ENCODE peak calls at places on chromosomes 12 and 14, in seven cellular contexts. D, B, I, U, W, E and F are unnamed samples.

GRCh38 chr14:105013150-105013787 is 7.6 kb downstream of the CDCA4 start:
- DNase-seq in E (no peak), W (no peak), B (no peak), I (no peak), D (peak; percentile 85), U (no peak), F (no peak)

GRCh38 chr14:70995671-70996070 is 88.4 kb downstream of the PCNX1 start:
- DNase-seq in W (peak; percentile 22), I (no peak), D (no peak), B (no peak), U (no peak), E (peak; percentile 25), F (no peak)

GRCh38 chr12:57031789-57032188 is 15.5 kb upstream of the TAC3 start:
- DNase-seq in E (no peak), B (no peak), I (no peak), U (no peak), W (no peak), D (no peak), F (no peak)

GRCh38 chr14:87712386-87713113 is 280.4 kb downstream of the GALC start:
- DNase-seq in W (no peak), U (no peak), E (no peak), D (no peak), B (no peak), I (no peak), F (no peak)

GRCh38 chr14:74346341-74346740 is 1.9 kb upstream of the VRTN start:
- DNase-seq in U (no peak), E (no peak), I (no peak), B (no peak), W (no peak), D (no peak), F (no peak)

GRCh38 chr14:103890836-103891666 is 37.2 kb upstream of the TDRD9 start:
- DNase-seq in U (no peak), W (peak; percentile 34), D (peak; percentile 42), I (no peak), E (no peak), B (peak; percentile 76), F (no peak)

GRCh38 chr12:67981236-67982164 is 7.7 kb upstream of the IFNG-AS1 start:
- DNase-seq in U (peak; percentile 81), B (no peak), I (no peak), W (no peak), E (no peak), D (no peak), F (no peak)

GRCh38 chr14:99275222-99275584 is 3.2 kb upstream of the BCL11B start:
- DNase-seq in B (no peak), I (no peak), W (no peak), E (no peak), D (no peak), U (no peak), F (no peak)

GRCh38 chr14:104227806-104228205 is 89.4 kb downstream of the KIF26A start:
- DNase-seq in D (no peak), I (no peak), W (no peak), B (no peak), E (no peak), U (no peak), F (no peak)

GRCh38 chr14:63248211-63248610 is 44.0 kb downstream of the RHOJ start:
- DNase-seq in E (no peak), B (no peak), D (no peak), W (no peak), I (no peak), U (no peak), F (no peak)

GRCh38 chr14:54564799-54565235 is 2.1 kb upstream of the SAMD4A start:
- DNase-seq in I (no peak), D (no peak), E (peak; percentile 26), W (peak; percentile 13), U (no peak), B (peak; percentile 27), F (no peak)

GRCh38 chr12:115297445-115297844 is 613.5 kb upstream of the TBX3 start:
- DNase-seq in D (no peak), I (no peak), W (no peak), U (no peak), B (no peak), E (no peak), F (no peak)

GRCh38 chr12:41013921-41014642 is 174.0 kb upstream of the PDZRN4 start:
- DNase-seq in E (no peak), D (no peak), B (no peak), U (no peak), I (no peak), W (no peak), F (no peak)

GRCh38 chr12:47700263-47700662 is 5.6 kb downstream of the RPAP3 start:
- DNase-seq in W (no peak), D (no peak), E (no peak), U (no peak), B (no peak), I (no peak), F (no peak)

GRCh38 chr12:124884587-124885438 is 21.1 kb upstream of the SCARB1 start:
- DNase-seq in W (peak; percentile 84), E (peak; percentile 83), I (no peak), U (no peak), D (no peak), B (no peak), F (no peak)

GRCh38 chr14:37585971-37586759 is 8.9 kb downstream of the FOXA1 start:
- DNase-seq in W (no peak), E (no peak), D (no peak), I (no peak), U (no peak), B (no peak), F (no peak)

GRCh38 chr14:93042968-93043940 is 72.5 kb downstream of the ITPK1 start:
- DNase-seq in E (no peak), W (peak; percentile 90), D (peak; percentile 81), I (no peak), U (peak; percentile 89), B (no peak), F (no peak)

GRCh38 chr12:77995436-77996167 is 164.9 kb downstream of the NAV3 start:
- DNase-seq in B (no peak), W (no peak), D (no peak), U (peak; percentile 60), I (no peak), E (no peak), F (peak; percentile 32)

GRCh38 chr12:32230607-32230982 is 123.9 kb downstream of the BICD1 start:
- DNase-seq in W (no peak), I (no peak), D (peak; percentile 10), E (no peak), U (no peak), B (no peak), F (no peak)

GRCh38 chr14:74583689-74584434 is 28.2 kb downstream of the LTBP2 start:
- DNase-seq in D (no peak), U (peak; percentile 69), W (no peak), E (no peak), I (no peak), B (no peak), F (no peak)

GRCh38 chr12:111121840-111122239 is 201.5 kb upstream of the MYL2 start:
- DNase-seq in W (no peak), D (no peak), B (no peak), I (no peak), E (no peak), U (no peak), F (no peak)

GRCh38 chr12:131757111-131757510 is 46.2 kb downstream of the SFSWAP start:
- DNase-seq in I (no peak), E (no peak), W (no peak), U (no peak), B (no peak), D (no peak), F (no peak)

GRCh38 chr14:100132903-100133510 is 26.4 kb downstream of the DEGS2 start:
- DNase-seq in I (no peak), U (no peak), W (no peak), D (peak; percentile 86), E (no peak), B (no peak), F (no peak)

GRCh38 chr12:6959376-6960290 is 8.5 kb downstream of the PTPN6 start:
- DNase-seq in I (no peak), E (no peak), B (no peak), W (no peak), U (no peak), D (no peak), F (no peak)
- TF ChIP-seq JUND in I (no peak), E (no peak), B (no peak), W (no peak), U (no peak), D (no peak), F (no peak)

GRCh38 chr12:24853588-24853987 is 95.3 kb downstream of the BCAT1 start:
- DNase-seq in I (no peak), W (no peak), D (no peak), E (no peak), B (no peak), U (no peak), F (no peak)
- TF ChIP-seq JUND in I (no peak), W (no peak), D (no peak), E (no peak), B (no peak), U (no peak), F (no peak)

GRCh38 chr12:89707992-89708792 is 446 bp downstream of the ATP2B1 start:
- DNase-seq in W (no peak), E (peak; percentile 49), B (peak; percentile 41), D (peak; percentile 56), I (no peak), U (no peak), F (no peak)
- TF ChIP-seq JUND in W (no peak), E (no peak), B (no peak), D (no peak), I (no peak), U (no peak), F (no peak)

DNA sequence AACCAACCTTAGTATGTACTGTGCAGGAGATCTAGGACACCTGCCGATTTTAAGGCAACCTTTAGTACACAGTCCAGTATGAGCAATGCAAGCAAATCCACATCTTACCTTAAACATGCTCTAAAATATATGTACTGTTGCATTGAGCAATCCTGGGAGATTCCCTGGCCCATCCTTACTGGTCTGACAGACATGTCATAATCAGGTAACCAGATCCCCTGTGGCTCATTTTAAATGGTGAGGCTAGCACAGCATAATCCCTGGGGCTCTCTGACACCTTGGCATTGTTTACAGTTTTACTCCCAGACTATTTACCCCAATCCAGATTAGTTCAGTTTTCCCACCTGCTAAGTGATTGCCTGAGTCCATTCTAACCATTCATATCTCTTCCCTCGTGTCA is 15.1 kb downstream of the BMAL2 start:
- DNase-seq in I (no peak), U (no peak), B (no peak), D (no peak), W (no peak), E (no peak), F (no peak)
- TF ChIP-seq JUND in I (no peak), U (no peak), B (no peak), D (no peak), W (no peak), E (no peak), F (no peak)

GRCh38 chr14:40630471-40630870 is 976.2 kb upstream of the LRFN5 start:
- DNase-seq in I (no peak), D (no peak), W (no peak), B (no peak), E (no peak), U (no peak), F (no peak)
- TF ChIP-seq JUND in I (no peak), D (no peak), W (no peak), B (no peak), E (no peak), U (no peak), F (no peak)